ENCODE peak calls at places on chromosomes 4 and X, in seven cellular contexts. O, F, D, B, X, S and U are unnamed samples.

GRCh38 chr4:7112656-7113055 is 44.8 kb upstream of the GRPEL1 start:
- DNase-seq in O (no peak), F (no peak), D (no peak), B (no peak), X (no peak), S (no peak), U (no peak)

GRCh38 chr4:123017636-123018390 is 95.4 kb upstream of the NUDT6 start:
- DNase-seq in O (no peak), F (no peak), D (no peak), B (no peak), X (no peak), S (no peak), U (no peak)

GRCh38 chr4:188162698-188163097 is 23.5 kb downstream of the TRIML1 start:
- DNase-seq in O (no peak), F (no peak), D (no peak), B (no peak), X (no peak), S (no peak), U (no peak)

GRCh38 chr4:84484274-84484673 is 14.8 kb downstream of the NKX6-1 start:
- DNase-seq in O (no peak), F (no peak), D (no peak), B (no peak), X (no peak), S (no peak), U (no peak)

GRCh38 chr4:63983224-63983623 is 426.0 kb downstream of the TECRL start:
- DNase-seq in O (no peak), F (no peak), D (no peak), B (no peak), X (no peak), S (no peak), U (no peak)

GRCh38 chrX:78571849-78572248 is 87.3 kb downstream of the RTL3 start:
- DNase-seq in O (no peak), F (no peak), D (no peak), B (no peak), X (no peak), S (no peak), U (no peak)

GRCh38 chrX:111431007-111431406 is 19.0 kb upstream of the DCX start:
- DNase-seq in O (no peak), F (no peak), D (no peak), B (peak), X (no peak), S (no peak), U (no peak)

GRCh38 chr4:15506464-15506863 is 36.8 kb downstream of the CC2D2A start:
- DNase-seq in O (no peak), F (no peak), D (peak), B (no peak), X (no peak), S (no peak), U (no peak)

GRCh38 chr4:156999175-156999517 is 27.5 kb upstream of the PDGFC start:
- DNase-seq in O (no peak), F (no peak), D (peak), B (no peak), X (no peak), S (no peak), U (no peak)